ENCODE peak calls at places on chromosomes 13 and 19, in six cellular contexts. One of them, this sample, is unnamed.

GRCh38 chr13:82356667-82357066 is 1525.6 kb downstream of the SLITRK1 start:
- DNase-seq in trophoblast cell: no peak
- DNase-seq in H9: no peak
- DNase-seq in neuronal stem cell: no peak
- DNase-seq in mesenchymal stem cell: peak; percentile 6
- DNase-seq in IMR-90: no peak
- DNase-seq in this sample: no peak

GRCh38 chr19:50377051-50377441 is 789 bp downstream of the NR1H2 start:
- DNase-seq in neuronal stem cell: no peak
- DNase-seq in mesenchymal stem cell: peak; percentile 17
- DNase-seq in trophoblast cell: no peak
- DNase-seq in H9: no peak
- DNase-seq in IMR-90: no peak
- DNase-seq in this sample: peak; percentile 83

GRCh38 chr19:39351537-39352037 is 9.4 kb downstream of the SAMD4B start:
- DNase-seq in H9: no peak
- DNase-seq in trophoblast cell: no peak
- DNase-seq in mesenchymal stem cell: peak; percentile 51
- DNase-seq in neuronal stem cell: no peak
- DNase-seq in IMR-90: peak; percentile 28
- DNase-seq in this sample: no peak

GRCh38 chr13:19845758-19846157 is 17.7 kb downstream of the ZMYM5 start:
- DNase-seq in trophoblast cell: no peak
- DNase-seq in neuronal stem cell: no peak
- DNase-seq in IMR-90: peak; percentile 99
- DNase-seq in H9: no peak
- DNase-seq in mesenchymal stem cell: peak; percentile 92
- DNase-seq in this sample: no peak

GRCh38 chr13:25281193-25281936 is 5.9 kb downstream of the MTMR6 start:
- DNase-seq in H9: no peak
- DNase-seq in trophoblast cell: no peak
- DNase-seq in mesenchymal stem cell: peak; percentile 43
- DNase-seq in neuronal stem cell: no peak
- DNase-seq in IMR-90: peak; percentile 3
- DNase-seq in this sample: no peak

GRCh38 chr13:111913790-111914189 is 153.2 kb upstream of the SOX1 start:
- DNase-seq in mesenchymal stem cell: no peak
- DNase-seq in neuronal stem cell: no peak
- DNase-seq in trophoblast cell: peak; percentile 37
- DNase-seq in IMR-90: no peak
- DNase-seq in H9: no peak
- DNase-seq in this sample: no peak

GRCh38 chr13:94765814-94766213 is 53.5 kb upstream of the SOX21 start:
- DNase-seq in trophoblast cell: no peak
- DNase-seq in H9: no peak
- DNase-seq in mesenchymal stem cell: no peak
- DNase-seq in neuronal stem cell: no peak
- DNase-seq in IMR-90: no peak
- DNase-seq in this sample: no peak

GRCh38 chr19:5075603-5076002 is 106.7 kb downstream of the KDM4B start:
- DNase-seq in trophoblast cell: no peak
- DNase-seq in neuronal stem cell: no peak
- DNase-seq in mesenchymal stem cell: no peak
- DNase-seq in H9: no peak
- DNase-seq in IMR-90: no peak
- DNase-seq in this sample: no peak

GRCh38 chr19:1315470-1316166 is 29.9 kb downstream of the EFNA2 start:
- DNase-seq in neuronal stem cell: no peak
- DNase-seq in trophoblast cell: no peak
- DNase-seq in H9: peak; percentile 78
- DNase-seq in IMR-90: peak; percentile 25
- DNase-seq in mesenchymal stem cell: peak; percentile 25
- DNase-seq in this sample: no peak

GRCh38 chr19:33040994-33041827 is 23.5 kb downstream of the RHPN2 start:
- DNase-seq in mesenchymal stem cell: peak; percentile 26
- DNase-seq in neuronal stem cell: no peak
- DNase-seq in IMR-90: no peak
- DNase-seq in H9: no peak
- DNase-seq in trophoblast cell: no peak
- DNase-seq in this sample: no peak

GRCh38 chr13:68319384-68319783 is 1089.2 kb upstream of the PCDH9 start:
- DNase-seq in trophoblast cell: no peak
- DNase-seq in mesenchymal stem cell: no peak
- DNase-seq in neuronal stem cell: no peak
- DNase-seq in IMR-90: no peak
- DNase-seq in H9: no peak
- DNase-seq in this sample: no peak

GRCh38 chr13:111304041-111304544 is 16.3 kb upstream of the TEX29 start:
- DNase-seq in neuronal stem cell: no peak
- DNase-seq in H9: no peak
- DNase-seq in trophoblast cell: no peak
- DNase-seq in IMR-90: no peak
- DNase-seq in mesenchymal stem cell: no peak
- DNase-seq in this sample: no peak

GRCh38 chr19:48455908-48456562 is 661 bp downstream of the KCNJ14 start:
- DNase-seq in neuronal stem cell: no peak
- DNase-seq in trophoblast cell: no peak
- DNase-seq in IMR-90: no peak
- DNase-seq in mesenchymal stem cell: no peak
- DNase-seq in H9: no peak
- DNase-seq in this sample: no peak

GRCh38 chr19:14393303-14393702 is 12.1 kb downstream of the ADGRE5 start:
- DNase-seq in IMR-90: no peak
- DNase-seq in H9: peak; percentile 69
- DNase-seq in neuronal stem cell: no peak
- DNase-seq in trophoblast cell: no peak
- DNase-seq in mesenchymal stem cell: no peak
- DNase-seq in this sample: no peak

GRCh38 chr19:30877591-30878230 is 471.5 kb downstream of the TSHZ3 start:
- DNase-seq in neuronal stem cell: no peak
- DNase-seq in mesenchymal stem cell: no peak
- DNase-seq in H9: peak; percentile 2
- DNase-seq in trophoblast cell: no peak
- DNase-seq in IMR-90: no peak
- DNase-seq in this sample: no peak

GRCh38 chr13:96025283-96025682 is 27.9 kb downstream of the UGGT2 start:
- DNase-seq in trophoblast cell: no peak
- DNase-seq in mesenchymal stem cell: no peak
- DNase-seq in H9: no peak
- DNase-seq in IMR-90: no peak
- DNase-seq in neuronal stem cell: no peak
- DNase-seq in this sample: no peak

GRCh38 chr19:33514885-33515485 is 6.6 kb downstream of the PEPD start:
- DNase-seq in H9: no peak
- DNase-seq in neuronal stem cell: no peak
- DNase-seq in mesenchymal stem cell: peak; percentile 2
- DNase-seq in trophoblast cell: no peak
- DNase-seq in IMR-90: peak; percentile 32
- DNase-seq in this sample: no peak

GRCh38 chr19:56170261-56170660 is 5.5 kb upstream of the GALP start:
- DNase-seq in IMR-90: peak; percentile 43
- DNase-seq in neuronal stem cell: no peak
- DNase-seq in trophoblast cell: no peak
- DNase-seq in mesenchymal stem cell: peak; percentile 28
- DNase-seq in H9: no peak
- DNase-seq in this sample: no peak

GRCh38 chr19:52734340-52734892 is 428 bp downstream of the ZNF611 start:
- DNase-seq in neuronal stem cell: peak; percentile 37
- DNase-seq in trophoblast cell: no peak
- DNase-seq in H9: no peak
- DNase-seq in IMR-90: no peak
- DNase-seq in mesenchymal stem cell: peak; percentile 35
- DNase-seq in this sample: no peak

GRCh38 chr13:103178986-103179695 is 112.9 kb upstream of the SLC10A2 start:
- DNase-seq in H9: no peak
- DNase-seq in IMR-90: no peak
- DNase-seq in neuronal stem cell: no peak
- DNase-seq in mesenchymal stem cell: no peak
- DNase-seq in trophoblast cell: no peak
- DNase-seq in this sample: no peak

DNA sequence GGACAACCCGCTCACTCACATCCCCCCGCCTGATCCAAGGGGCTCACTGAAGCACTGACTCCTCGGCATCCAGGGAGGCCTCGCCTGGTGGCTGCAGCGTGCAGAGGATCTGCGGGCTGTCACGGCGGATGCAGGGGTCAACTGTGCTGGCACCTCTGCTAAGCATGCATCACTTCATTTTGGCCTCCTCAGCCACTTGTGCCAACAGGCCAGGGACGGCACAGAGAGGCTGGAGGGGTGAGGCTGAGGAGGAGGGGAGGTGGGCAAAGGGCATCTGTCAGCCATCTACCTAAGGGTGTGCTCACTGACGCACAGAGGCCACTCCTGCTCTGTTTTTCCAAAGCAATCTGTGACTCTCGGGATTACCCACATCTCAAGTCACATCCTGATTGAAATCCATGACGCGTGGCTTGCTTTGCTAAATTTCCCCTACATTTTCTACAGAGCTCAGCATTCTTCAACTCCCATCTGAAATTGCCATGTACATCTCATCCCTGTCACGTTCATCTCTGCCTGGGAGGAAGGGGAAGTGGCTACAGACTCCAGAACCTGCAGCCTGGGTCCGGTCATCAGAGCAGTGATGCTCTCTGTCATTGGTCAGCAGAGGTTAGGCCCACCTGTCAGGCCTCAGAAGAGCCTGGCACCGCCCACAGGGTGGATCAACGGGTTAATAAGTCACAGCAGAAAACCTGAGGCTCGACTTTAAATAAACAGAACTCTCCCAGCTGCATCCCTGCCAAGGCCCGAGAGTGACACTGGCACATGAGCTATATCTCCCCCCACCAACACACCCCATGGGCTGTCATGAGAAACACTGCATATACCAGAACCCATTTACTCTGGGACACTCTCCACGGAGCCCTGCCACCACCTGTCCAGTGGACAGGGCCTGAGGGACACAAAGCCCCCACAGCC is 17.6 kb downstream of the ELL start:
- DNase-seq in IMR-90: no peak
- DNase-seq in mesenchymal stem cell: no peak
- DNase-seq in neuronal stem cell: no peak
- DNase-seq in H9: no peak
- DNase-seq in trophoblast cell: no peak
- DNase-seq in this sample: no peak
- H4K91ac ChIP-seq in IMR-90: no peak overlapping the region
- H4K91ac ChIP-seq in mesenchymal stem cell: peak overlapping the region; percentile 35
- H4K91ac ChIP-seq in neuronal stem cell: no peak overlapping the region
- H4K91ac ChIP-seq in H9: no peak overlapping the region
- H4K91ac ChIP-seq in trophoblast cell: no peak overlapping the region
- H4K91ac ChIP-seq in this sample: no peak overlapping the region

GRCh38 chr19:16804176-16804575 is 25.0 kb upstream of the SIN3B start:
- DNase-seq in IMR-90: no peak
- DNase-seq in neuronal stem cell: no peak
- DNase-seq in mesenchymal stem cell: no peak
- DNase-seq in H9: no peak
- DNase-seq in trophoblast cell: no peak
- DNase-seq in this sample: no peak
- H4K91ac ChIP-seq in IMR-90: no peak overlapping the region
- H4K91ac ChIP-seq in neuronal stem cell: no peak overlapping the region
- H4K91ac ChIP-seq in mesenchymal stem cell: no peak overlapping the region
- H4K91ac ChIP-seq in H9: no peak overlapping the region
- H4K91ac ChIP-seq in trophoblast cell: no peak overlapping the region
- H4K91ac ChIP-seq in this sample: no peak overlapping the region

GRCh38 chr19:55016017-55016416 is 22.0 kb downstream of the GP6 start:
- DNase-seq in H9: no peak
- DNase-seq in mesenchymal stem cell: no peak
- DNase-seq in IMR-90: no peak
- DNase-seq in trophoblast cell: no peak
- DNase-seq in neuronal stem cell: no peak
- DNase-seq in this sample: no peak
- H4K91ac ChIP-seq in H9: no peak overlapping the region
- H4K91ac ChIP-seq in mesenchymal stem cell: no peak overlapping the region
- H4K91ac ChIP-seq in IMR-90: no peak overlapping the region
- H4K91ac ChIP-seq in trophoblast cell: no peak overlapping the region
- H4K91ac ChIP-seq in neuronal stem cell: no peak overlapping the region
- H4K91ac ChIP-seq in this sample: no peak overlapping the region

GRCh38 chr13:59047546-59047945 is 1116.2 kb downstream of the DIAPH3 start:
- DNase-seq in mesenchymal stem cell: no peak
- DNase-seq in trophoblast cell: peak; percentile 8
- DNase-seq in H9: no peak
- DNase-seq in neuronal stem cell: no peak
- DNase-seq in IMR-90: no peak
- DNase-seq in this sample: no peak
- H4K91ac ChIP-seq in mesenchymal stem cell: no peak overlapping the region
- H4K91ac ChIP-seq in trophoblast cell: no peak overlapping the region
- H4K91ac ChIP-seq in H9: no peak overlapping the region
- H4K91ac ChIP-seq in neuronal stem cell: no peak overlapping the region
- H4K91ac ChIP-seq in IMR-90: no peak overlapping the region
- H4K91ac ChIP-seq in this sample: no peak overlapping the region

GRCh38 chr13:43694265-43694664 is 92.5 kb downstream of the ENOX1 start:
- DNase-seq in IMR-90: no peak
- DNase-seq in trophoblast cell: no peak
- DNase-seq in mesenchymal stem cell: no peak
- DNase-seq in neuronal stem cell: no peak
- DNase-seq in H9: no peak
- DNase-seq in this sample: no peak
- H4K91ac ChIP-seq in IMR-90: no peak overlapping the region
- H4K91ac ChIP-seq in trophoblast cell: no peak overlapping the region
- H4K91ac ChIP-seq in mesenchymal stem cell: no peak overlapping the region
- H4K91ac ChIP-seq in neuronal stem cell: no peak overlapping the region
- H4K91ac ChIP-seq in H9: no peak overlapping the region
- H4K91ac ChIP-seq in this sample: no peak overlapping the region

GRCh38 chr13:35630551-35631275 is 154.2 kb upstream of the MAB21L1 start:
- DNase-seq in mesenchymal stem cell: peak; percentile 52
- DNase-seq in H9: peak; percentile 75
- DNase-seq in trophoblast cell: peak; percentile 24
- DNase-seq in neuronal stem cell: peak; percentile 32
- DNase-seq in IMR-90: peak; percentile 70
- DNase-seq in this sample: no peak
- H4K91ac ChIP-seq in mesenchymal stem cell: no peak overlapping the region
- H4K91ac ChIP-seq in H9: no peak overlapping the region
- H4K91ac ChIP-seq in trophoblast cell: no peak overlapping the region
- H4K91ac ChIP-seq in neuronal stem cell: no peak overlapping the region
- H4K91ac ChIP-seq in IMR-90: no peak overlapping the region
- H4K91ac ChIP-seq in this sample: no peak overlapping the region

GRCh38 chr13:27450921-27451461 is 627 bp upstream of the MTIF3 start:
- DNase-seq in mesenchymal stem cell: peak; percentile 76
- DNase-seq in trophoblast cell: peak; percentile 20
- DNase-seq in H9: no peak
- DNase-seq in neuronal stem cell: peak; percentile 5
- DNase-seq in IMR-90: peak; percentile 47
- DNase-seq in this sample: peak; percentile 70

GRCh38 chr13:27448308-27448707 is 2.1 kb downstream of the MTIF3 start:
- DNase-seq in neuronal stem cell: no peak
- DNase-seq in H9: no peak
- DNase-seq in IMR-90: no peak
- DNase-seq in mesenchymal stem cell: no peak
- DNase-seq in trophoblast cell: no peak
- DNase-seq in this sample: no peak

GRCh38 chr13:27446986-27447583 is 3.3 kb downstream of the MTIF3 start:
- DNase-seq in trophoblast cell: no peak
- DNase-seq in IMR-90: no peak
- DNase-seq in neuronal stem cell: no peak
- DNase-seq in mesenchymal stem cell: no peak
- DNase-seq in H9: no peak
- DNase-seq in this sample: no peak

GRCh38 chr13:27449081-27449603 is 1.2 kb downstream of the MTIF3 start:
- DNase-seq in neuronal stem cell: no peak
- DNase-seq in mesenchymal stem cell: no peak
- DNase-seq in trophoblast cell: no peak
- DNase-seq in H9: no peak
- DNase-seq in IMR-90: no peak
- DNase-seq in this sample: no peak

GRCh38 chr13:27449936-27450828 is at the start of gene MTIF3:
- DNase-seq in IMR-90: peak; percentile 90
- DNase-seq in H9: peak; percentile 97
- DNase-seq in neuronal stem cell: peak; percentile 90
- DNase-seq in trophoblast cell: peak; percentile 97
- DNase-seq in mesenchymal stem cell: peak; percentile 92
- DNase-seq in this sample: peak; percentile 97
- H4K91ac ChIP-seq in IMR-90: peak within 1 kb of the TSS; percentile 69
- H4K91ac ChIP-seq in H9: no peak within 1 kb of the TSS
- H4K91ac ChIP-seq in neuronal stem cell: peak within 1 kb of the TSS; percentile 49
- H4K91ac ChIP-seq in trophoblast cell: peak within 1 kb of the TSS; percentile 93
- H4K91ac ChIP-seq in mesenchymal stem cell: peak within 1 kb of the TSS; percentile 99
- H4K91ac ChIP-seq in this sample: peak within 1 kb of the TSS; percentile 47

This sample was measured in H1.